ENCODE peak calls at places on chromosomes 2 and 18, in eight cellular contexts. O is GM23248; D is CD8-positive, alpha-beta memory T cell; I is left lung; W is fibroblast of lung; J is IMR-90; X is heart left ventricle; F is stomach. U is an unnamed sample. For H3K4me1, the result is how much of the 10 kb centered on the place peaks cover.

GRCh38 chr2:137886432-137886831 is 77.8 kb upstream of the HNMT start:
- DNase-seq in X (no peak), J (no peak), O (no peak), I (no peak), W (no peak), F (no peak), D (no peak), U (no peak)

GRCh38 chr2:15155959-15156574 is 405.1 kb downstream of the NBAS start:
- DNase-seq in J (no peak), W (no peak), O (no peak), I (no peak), D (no peak), X (no peak), F (no peak), U (no peak)

GRCh38 chr2:134564549-134564948 is 154.3 kb downstream of the TMEM163 start:
- DNase-seq in J (no peak), X (no peak), W (no peak), O (no peak), I (no peak), D (no peak), F (no peak), U (no peak)

GRCh38 chr2:231570903-231571302 is 21.8 kb upstream of the TEX44 start:
- DNase-seq in I (peak), X (no peak), F (no peak), J (no peak), D (no peak), O (no peak), W (no peak), U (no peak)

GRCh38 chr2:120761911-120762310 is 26.2 kb downstream of the GLI2 start:
- DNase-seq in J (no peak), X (no peak), D (no peak), W (no peak), O (no peak), I (peak), F (no peak), U (no peak)

GRCh38 chr2:128362186-128362888 is 43.7 kb upstream of the HS6ST1 start:
- DNase-seq in W (no peak), J (no peak), D (peak), I (no peak), F (no peak), O (no peak), X (no peak), U (no peak)

GRCh38 chr2:193462411-193462810 is 1267.7 kb upstream of the TMEFF2 start:
- DNase-seq in O (no peak), D (no peak), I (no peak), W (no peak), F (no peak), X (no peak), J (no peak), U (no peak)

GRCh38 chr18:42296723-42297122 is 341.7 kb downstream of the PIK3C3 start:
- DNase-seq in J (no peak), W (peak), I (no peak), D (no peak), O (peak), X (no peak), F (no peak), U (no peak)

GRCh38 chr2:227717687-227718567 is at the start of gene SLC19A3:
- DNase-seq in I (peak), O (peak), D (no peak), F (peak), X (peak), W (peak), J (peak), U (no peak)

GRCh38 chr18:45625596-45625995 is 10.3 kb downstream of the SLC14A2 start:
- DNase-seq in W (no peak), O (no peak), J (no peak), F (no peak), D (no peak), I (no peak), X (no peak), U (no peak)

GRCh38 chr2:238518828-238519186 is 92.1 kb downstream of the ASB1 start:
- DNase-seq in J (no peak), W (no peak), F (no peak), O (no peak), I (no peak), D (no peak), X (no peak), U (no peak)

GRCh38 chr2:86562485-86562890 is 755 bp downstream of the CHMP3 start:
- DNase-seq in O (no peak), X (no peak), D (no peak), F (no peak), W (no peak), I (no peak), J (no peak), U (no peak)

GRCh38 chr2:161048317-161048716 is 111.9 kb upstream of the TANK start:
- DNase-seq in W (no peak), I (no peak), X (no peak), J (no peak), O (no peak), F (no peak), D (no peak), U (no peak)

GRCh38 chr2:33477473-33478468 is 1.3 kb downstream of the RASGRP3 start:
- DNase-seq in F (peak), O (no peak), W (no peak), X (peak), D (no peak), I (peak), J (no peak), U (peak)

GRCh38 chr2:189407161-189407943 is 33.9 kb upstream of the WDR75 start:
- DNase-seq in F (no peak), X (no peak), J (peak), O (peak), I (no peak), D (no peak), W (peak), U (no peak)

GRCh38 chr2:44936715-44937687 is 4.5 kb upstream of the SIX3 start:
- DNase-seq in F (no peak), O (no peak), I (no peak), X (no peak), J (no peak), D (no peak), W (no peak), U (no peak)

GRCh38 chr2:240992572-240993291 is 5.7 kb upstream of the SNED1 start:
- DNase-seq in J (no peak), X (peak), W (no peak), D (peak), I (peak), O (no peak), F (no peak), U (no peak)

GRCh38 chr2:240140920-240141319 is 462 bp upstream of the OTOS start:
- DNase-seq in D (peak), W (no peak), X (no peak), O (no peak), I (peak), J (no peak), F (no peak), U (no peak)

GRCh38 chr2:42169100-42169868 is at the start of gene EML4:
- DNase-seq in J (peak), X (peak), F (peak), D (peak), W (peak), I (peak), O (peak), U (peak)

GRCh38 chr18:48321121-48321520 is 88.1 kb downstream of the ZBTB7C start:
- DNase-seq in D (no peak), F (no peak), W (no peak), O (no peak), J (no peak), X (no peak), I (no peak), U (no peak)

GRCh38 chr2:185857676-185858075 is 119.1 kb downstream of the FSIP2 start:
- DNase-seq in W (peak), J (no peak), F (no peak), X (no peak), O (no peak), D (no peak), I (no peak), U (no peak)

GRCh38 chr2:147860009-147860408 is 15.2 kb downstream of the ACVR2A start:
- DNase-seq in I (no peak), F (no peak), O (no peak), J (no peak), W (no peak), D (no peak), X (no peak), U (no peak)

GRCh38 chr2:128406629-128407252 is 88.1 kb upstream of the HS6ST1 start:
- DNase-seq in D (no peak), F (peak), J (no peak), W (no peak), O (no peak), X (no peak), I (no peak), U (no peak)

GRCh38 chr2:68284896-68285295 is 32.6 kb upstream of the PPP3R1 start:
- DNase-seq in I (no peak), X (peak), O (peak), J (peak), F (no peak), D (no peak), W (peak), U (no peak)

GRCh38 chr2:122263746-122264145 is 508.3 kb downstream of the TSN start:
- DNase-seq in I (no peak), W (no peak), D (no peak), J (no peak), F (no peak), O (peak), X (no peak), U (no peak)

GRCh38 chr2:190911813-190912212 is 31.2 kb downstream of the GLS start:
- DNase-seq in F (no peak), W (peak), X (no peak), I (no peak), D (no peak), O (no peak), J (peak), U (no peak)

GRCh38 chr2:46814160-46814559 is 101.4 kb downstream of the MCFD2 start:
- DNase-seq in X (peak), O (peak), W (peak), D (no peak), I (no peak), J (peak), F (no peak), U (no peak)

GRCh38 chr2:46984034-46984433 is 68.4 kb upstream of the MCFD2 start:
- DNase-seq in I (no peak), X (no peak), J (no peak), W (no peak), D (no peak), F (no peak), O (no peak), U (no peak)

GRCh38 chr2:29000954-29001353 is 19.9 kb downstream of the TOGARAM2 start:
- DNase-seq in O (no peak), J (no peak), X (no peak), D (no peak), F (no peak), W (no peak), I (no peak), U (no peak)

GRCh38 chr2:152132321-152132720 is 33.5 kb upstream of the CACNB4 start:
- DNase-seq in W (peak), D (no peak), J (peak), F (no peak), X (no peak), I (no peak), O (no peak), U (no peak)

GRCh38 chr2:146189541-146189940 is 1655.3 kb upstream of the ACVR2A start:
- DNase-seq in I (no peak), O (no peak), D (no peak), F (no peak), J (no peak), W (no peak), X (no peak), U (no peak)

GRCh38 chr2:149645391-149645790 is 57.8 kb upstream of the MMADHC start:
- DNase-seq in F (no peak), J (peak), X (no peak), W (peak), I (no peak), O (peak), D (no peak), U (no peak)

GRCh38 chr2:11385847-11386246 is 41.4 kb upstream of the ROCK2 start:
- DNase-seq in J (no peak), I (no peak), X (no peak), W (no peak), F (no peak), O (peak), D (no peak), U (no peak)
- H3K4me1 ChIP-seq in J (under half), I (under half), X (under half), W (under half), F (under half), O (under half), D (under half), U (under half)

DNA sequence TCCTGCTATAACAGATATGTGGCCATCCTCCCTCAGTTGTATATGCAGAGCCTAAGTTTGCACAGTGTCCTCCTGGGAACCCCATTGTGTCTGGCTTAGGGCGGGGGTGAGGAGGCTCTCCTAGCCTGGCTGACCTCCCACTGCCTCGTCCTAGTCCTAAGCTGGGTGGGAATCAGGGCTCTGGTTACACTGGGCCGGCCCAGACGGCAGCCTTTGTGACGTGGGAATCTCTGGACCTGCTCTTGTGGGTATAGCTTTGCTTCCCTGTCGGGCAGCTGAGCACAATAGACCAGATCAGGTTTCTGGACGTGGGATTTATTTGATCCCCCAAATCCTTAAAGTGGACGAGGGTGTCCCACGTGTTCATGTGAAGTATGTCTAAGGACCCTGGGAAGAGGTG is 2.9 kb downstream of the ACKR3 start:
- DNase-seq in J (no peak), X (peak), W (no peak), D (no peak), O (peak), I (no peak), F (no peak), U (no peak)
- H3K4me3 ChIP-seq in J (no peak), X (peak), W (no peak), D (no peak), O (no peak), I (no peak), F (peak), U (no peak)

GRCh38 chr2:63735931-63736820 is 105.5 kb upstream of the UGP2 start:
- DNase-seq in W (peak), I (no peak), F (no peak), O (peak), J (peak), D (no peak), X (no peak), U (no peak)
- H3K4me1 ChIP-seq in W (under half), I (under half), F (under half), O (half or more), J (under half), D (under half), X (under half), U (under half)

GRCh38 chr18:58891753-58892152 is 27.1 kb downstream of the ZNF532 start:
- DNase-seq in F (no peak), I (no peak), O (no peak), W (no peak), D (no peak), J (no peak), X (no peak), U (no peak)
- H3K4me3 ChIP-seq in F (no peak), I (no peak), O (peak), W (peak), D (no peak), J (peak), X (no peak), U (no peak)